ENCODE peak calls at places on chromosomes 11 and 22, in seven cellular contexts. R is RWPE1; S is effector memory CD8-positive, alpha-beta T cell; J is hippocampal formation; X is stimulated activated CD4-positive, alpha-beta T cell treated with anti-CD3 and anti-CD28 coated beads, Interleukin-4, amount 100 ng/mL, for 48 hours; Z is Caco-2; B is AG04450. P is an unnamed sample.

GRCh38 chr22:45834241-45834640 is 142.7 kb downstream of the WNT7B start:
- DNase-seq in R (no peak), Z (no peak), J (no peak), X (no peak), S (no peak), B (no peak), P (no peak)

GRCh38 chr11:122779047-122779629 is 59.2 kb upstream of the CRTAM start:
- DNase-seq in Z (no peak), S (no peak), X (no peak), B (no peak), J (no peak), R (no peak), P (no peak)

GRCh38 chr11:48002565-48002964 is 22.2 kb downstream of the PTPRJ start:
- DNase-seq in X (no peak), R (no peak), S (no peak), B (no peak), Z (no peak), J (no peak), P (no peak)

GRCh38 chr11:3049430-3050243 is 7.6 kb downstream of the CARS1 start:
- DNase-seq in S (peak), X (no peak), R (peak), J (peak), B (peak), Z (no peak), P (peak)

GRCh38 chr11:96154802-96155520 is 188.0 kb downstream of the MAML2 start:
- DNase-seq in Z (no peak), R (no peak), S (no peak), J (peak), X (no peak), B (no peak), P (peak)

GRCh38 chr22:31102441-31103081 is 4.8 kb downstream of the SELENOM start:
- DNase-seq in Z (peak), B (peak), J (no peak), R (no peak), S (no peak), X (no peak), P (peak)

GRCh38 chr22:44648085-44648820 is 53.8 kb upstream of the PRR5 start:
- DNase-seq in Z (no peak), S (no peak), J (no peak), R (no peak), B (no peak), X (no peak), P (no peak)

GRCh38 chr22:47169801-47170140 is 407.3 kb downstream of the TBC1D22A start:
- DNase-seq in Z (no peak), X (no peak), J (no peak), B (no peak), S (no peak), R (no peak), P (no peak)

GRCh38 chr11:71240061-71240690 is 12.2 kb downstream of the SHANK2 start:
- DNase-seq in J (no peak), Z (no peak), S (no peak), R (no peak), B (no peak), X (no peak), P (no peak)